ENCODE peak calls at places on chromosomes 11 and 22, in six cellular contexts. X is kidney epithelial cell, N is coronary artery, M is lower lobe of right lung, P is ovary, A is right atrium auricular region. I is an unnamed sample.

GRCh38 chr11:17479284-17480214 is 2.9 kb upstream of the ABCC8 start:
- DNase-seq in X (no peak), N (no peak), M (no peak), P (no peak), A (no peak), I (no peak)

GRCh38 chr22:33451851-33452469 is 393.8 kb upstream of the SYN3 start:
- DNase-seq in X (no peak), N (no peak), M (no peak), P (no peak), A (no peak), I (no peak)

GRCh38 chr22:47102648-47103047 is 340.2 kb downstream of the TBC1D22A start:
- DNase-seq in X (no peak), N (no peak), M (no peak), P (no peak), A (no peak), I (no peak)

GRCh38 chr22:46297151-46297819 is 615 bp downstream of the GTSE1 start:
- DNase-seq in X (no peak), N (no peak), M (peak), P (peak), A (no peak), I (no peak)

GRCh38 chr11:89436071-89436470 is 55.1 kb downstream of the NOX4 start:
- DNase-seq in X (peak), N (no peak), M (no peak), P (no peak), A (no peak), I (no peak)

GRCh38 chr11:83249972-83250593 is 36.1 kb downstream of the CCDC90B start:
- DNase-seq in X (peak), N (no peak), M (no peak), P (no peak), A (no peak), I (peak)

GRCh38 chr22:40764743-40765441 is 54.3 kb downstream of the SLC25A17 start:
- DNase-seq in X (no peak), N (no peak), M (no peak), P (no peak), A (no peak), I (no peak)

GRCh38 chr11:86416494-86416893 is 41.8 kb downstream of the CCDC81 start:
- DNase-seq in X (no peak), N (no peak), M (no peak), P (no peak), A (no peak), I (no peak)

GRCh38 chr11:75582935-75583709 is 21.1 kb downstream of the SERPINH1 start:
- DNase-seq in X (no peak), N (peak), M (peak), P (peak), A (peak), I (peak)

GRCh38 chr11:125263268-125263790 is 98.8 kb downstream of the PKNOX2 start:
- DNase-seq in X (peak), N (peak), M (peak), P (peak), A (peak), I (peak)

GRCh38 chr11:68825603-68826002 is 16.1 kb downstream of the CPT1A start:
- DNase-seq in X (no peak), N (no peak), M (no peak), P (no peak), A (no peak), I (no peak)
- TF ChIP-seq CTCF in X (peak), N (no peak), M (peak), P (no peak), A (no peak), I (no peak)

DNA sequence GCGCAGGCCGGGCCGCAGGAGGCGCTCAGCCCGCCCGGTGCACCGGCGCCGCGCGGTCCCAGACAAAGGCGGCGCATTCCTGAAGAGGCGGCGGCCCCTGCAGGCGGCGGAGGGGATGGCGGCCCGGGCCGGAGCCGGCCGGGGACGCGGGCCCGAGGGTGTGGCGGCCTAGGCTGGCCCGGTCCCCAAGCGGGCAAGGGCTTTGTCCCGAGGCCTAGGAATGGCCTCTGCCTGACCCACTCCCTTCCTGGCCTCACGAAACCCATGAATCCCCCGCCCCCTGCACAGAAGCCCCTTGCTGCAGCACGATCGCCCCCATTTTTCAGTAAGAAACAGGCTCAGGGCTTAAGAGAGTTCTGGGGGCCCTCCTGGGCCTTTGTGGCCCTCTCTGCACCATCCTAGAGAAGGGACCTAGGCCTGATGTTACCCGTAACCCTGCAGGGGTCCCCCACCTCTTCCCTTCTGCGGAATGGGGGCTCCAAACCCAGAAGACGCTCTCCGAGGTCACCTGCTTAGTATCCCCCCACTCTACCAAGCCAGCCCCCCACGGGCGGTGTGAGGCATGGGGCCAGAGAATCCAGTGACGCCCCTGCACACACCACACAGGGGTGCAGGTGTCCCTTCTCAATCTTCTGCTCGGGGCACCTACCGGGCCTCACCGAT is 363 bp upstream of the RTN4R start:
- DNase-seq in X (no peak), N (no peak), M (peak), P (peak), A (no peak), I (no peak)
- H3K4me3 ChIP-seq in X (peak), N (peak), M (peak), P (no peak), A (no peak), I (no peak)

DNA sequence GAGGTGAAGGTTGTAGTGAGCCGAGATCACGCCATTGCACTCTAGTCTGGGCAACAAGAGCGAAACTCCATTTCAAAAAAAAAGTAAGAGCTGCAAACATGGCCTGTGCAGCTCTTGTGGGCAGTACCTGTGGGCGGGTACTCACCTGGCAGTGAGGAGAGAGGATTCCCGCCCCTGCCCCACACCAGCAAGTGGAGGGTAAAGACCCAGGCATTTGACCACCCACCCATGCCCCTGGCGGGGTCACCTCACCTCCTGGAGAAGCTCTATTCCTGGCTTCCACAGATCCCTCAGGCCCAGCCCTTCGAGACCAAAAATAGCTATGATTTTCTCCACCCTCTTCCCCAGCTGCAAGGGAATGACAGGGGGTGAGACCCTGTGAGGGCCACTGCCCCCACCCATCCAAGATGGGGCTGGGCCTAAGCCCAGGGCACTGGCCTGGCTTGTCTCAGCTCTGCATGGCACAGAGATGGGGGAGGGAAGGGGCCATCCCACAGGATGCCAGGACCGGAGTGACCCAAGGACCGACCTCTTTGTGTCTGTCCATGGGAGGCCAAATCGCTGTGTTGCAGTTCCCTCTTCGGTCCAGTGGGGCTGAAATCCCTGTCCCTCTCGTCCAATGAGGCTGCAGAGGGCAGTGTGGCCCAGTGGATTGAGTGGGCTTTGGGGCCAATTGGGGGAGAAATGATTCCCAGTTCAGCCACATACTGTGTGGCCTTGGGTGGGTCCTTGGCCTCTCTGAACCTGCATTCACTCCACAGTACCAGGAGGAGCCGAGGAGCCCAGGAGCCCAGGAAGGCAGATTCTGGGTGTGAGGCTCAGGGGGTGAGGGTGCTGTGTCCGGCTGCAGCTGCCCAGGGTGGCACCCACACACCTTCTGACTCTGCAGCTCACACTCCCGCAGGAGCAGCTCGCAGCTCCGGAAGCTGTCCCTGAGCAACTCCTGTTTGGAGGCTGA is 14.6 kb downstream of the SEC14L6 start:
- DNase-seq in X (no peak), N (no peak), M (no peak), P (no peak), A (no peak), I (no peak)
- TF ChIP-seq CTCF in X (no peak), N (no peak), M (no peak), P (no peak), A (no peak), I (no peak)

GRCh38 chr11:73217131-73217809 is 811 bp upstream of the P2RY2 start:
- DNase-seq in X (no peak), N (no peak), M (peak), P (peak), A (no peak), I (no peak)
- H3K4me3 ChIP-seq in X (no peak), N (peak), M (peak), P (no peak), A (peak), I (no peak)

GRCh38 chr11:32289701-32290100 is 145.6 kb downstream of the WT1 start:
- DNase-seq in X (no peak), N (no peak), M (no peak), P (no peak), A (no peak), I (no peak)

GRCh38 chr11:32290783-32291182 is 144.6 kb downstream of the WT1 start:
- DNase-seq in X (no peak), N (no peak), M (no peak), P (no peak), A (no peak), I (no peak)

DNA sequence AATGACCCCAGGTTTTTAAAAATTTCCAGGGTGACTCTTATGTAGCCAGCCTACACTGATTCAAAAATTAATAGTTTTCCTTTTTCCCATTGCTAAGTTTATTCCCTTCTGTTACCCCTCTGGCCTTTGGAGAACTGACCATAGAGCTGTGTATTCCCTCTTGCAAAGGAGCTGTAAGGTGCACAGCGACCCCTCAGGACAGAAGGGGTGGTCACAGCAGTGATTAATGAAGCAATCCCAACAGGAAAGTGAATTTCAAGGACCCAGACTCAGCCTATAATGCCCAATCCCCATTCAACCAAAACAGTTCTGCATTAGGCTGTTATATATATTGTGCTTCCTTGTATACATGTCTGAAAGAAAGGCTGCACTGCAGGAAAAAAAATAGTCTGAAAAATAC is 147.1 kb downstream of the WT1 start:
- DNase-seq in X (no peak), N (no peak), M (no peak), P (no peak), A (no peak), I (no peak)
- TF ChIP-seq CTCF in X (peak), N (no peak), M (no peak), P (no peak), A (no peak), I (peak)

DNA sequence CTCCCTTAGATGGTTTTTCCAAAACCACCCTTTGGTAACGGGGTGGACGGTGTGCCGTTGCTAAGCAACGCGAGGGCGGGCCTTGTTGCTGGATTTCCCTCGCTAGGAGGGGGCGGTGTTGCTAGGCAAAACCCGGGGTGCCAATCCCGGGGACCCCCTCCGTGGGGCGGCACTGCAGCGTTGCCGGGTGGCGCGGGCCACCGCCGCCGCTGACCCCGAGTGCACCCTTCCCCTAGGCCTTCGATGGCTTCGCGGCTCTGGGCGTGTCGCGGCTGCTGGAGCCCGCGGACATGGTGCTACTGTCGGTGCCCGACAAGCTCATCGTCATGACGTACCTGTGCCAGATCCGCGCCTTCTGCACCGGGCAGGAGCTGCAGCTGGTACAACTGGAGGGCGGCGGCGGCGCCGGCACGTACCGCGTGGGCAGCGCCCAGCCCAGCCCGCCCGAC is 8.9 kb downstream of the EHBP1L1 start:
- DNase-seq in X (no peak), N (no peak), M (no peak), P (no peak), A (no peak), I (no peak)
- H3K4me3 ChIP-seq in X (no peak), N (no peak), M (no peak), P (no peak), A (no peak), I (no peak)

I was measured in astrocyte of the cerebellum.